ENCODE peak calls at places on chromosomes 3 and 15, in seven cellular contexts. One of them, this sample, is unnamed.

GRCh38 chr3:15519096-15519495 is 2.4 kb downstream of the COLQ start:
- DNase-seq in IMR-90: no peak
- DNase-seq in mesendoderm: no peak
- DNase-seq in neuronal stem cell: no peak
- DNase-seq in H1: no peak
- DNase-seq in H9: no peak
- DNase-seq in mesenchymal stem cell: no peak
- DNase-seq in this sample: no peak

GRCh38 chr3:124793054-124793740 is 62.9 kb downstream of the UMPS start:
- DNase-seq in IMR-90: no peak
- DNase-seq in mesendoderm: no peak
- DNase-seq in neuronal stem cell: no peak
- DNase-seq in H1: no peak
- DNase-seq in H9: no peak
- DNase-seq in mesenchymal stem cell: peak
- DNase-seq in this sample: no peak

GRCh38 chr3:18751514-18751913 is 326.4 kb upstream of the SATB1 start:
- DNase-seq in IMR-90: no peak
- DNase-seq in mesendoderm: no peak
- DNase-seq in neuronal stem cell: no peak
- DNase-seq in H1: no peak
- DNase-seq in H9: no peak
- DNase-seq in mesenchymal stem cell: no peak
- DNase-seq in this sample: no peak

GRCh38 chr15:41978534-41978933 is 6.2 kb upstream of the EHD4 start:
- DNase-seq in IMR-90: no peak
- DNase-seq in mesendoderm: no peak
- DNase-seq in neuronal stem cell: no peak
- DNase-seq in H1: no peak
- DNase-seq in H9: no peak
- DNase-seq in mesenchymal stem cell: no peak
- DNase-seq in this sample: no peak

GRCh38 chr3:137958635-137959034 is 51.3 kb upstream of the CLDN18 start:
- DNase-seq in IMR-90: no peak
- DNase-seq in mesendoderm: no peak
- DNase-seq in neuronal stem cell: no peak
- DNase-seq in H1: no peak
- DNase-seq in H9: no peak
- DNase-seq in mesenchymal stem cell: no peak
- DNase-seq in this sample: no peak

GRCh38 chr3:20066848-20067617 is 26.8 kb downstream of the KAT2B start:
- DNase-seq in IMR-90: no peak
- DNase-seq in mesendoderm: no peak
- DNase-seq in neuronal stem cell: no peak
- DNase-seq in H1: no peak
- DNase-seq in H9: no peak
- DNase-seq in mesenchymal stem cell: no peak
- DNase-seq in this sample: no peak

GRCh38 chr3:70108072-70108471 is 108.5 kb downstream of the SAMMSON start:
- DNase-seq in IMR-90: peak
- DNase-seq in mesendoderm: peak
- DNase-seq in neuronal stem cell: peak
- DNase-seq in H1: peak
- DNase-seq in H9: peak
- DNase-seq in mesenchymal stem cell: peak
- DNase-seq in this sample: peak

GRCh38 chr3:197446713-197447455 is 108.9 kb downstream of the BDH1 start:
- DNase-seq in IMR-90: no peak
- DNase-seq in mesendoderm: no peak
- DNase-seq in neuronal stem cell: no peak
- DNase-seq in H1: no peak
- DNase-seq in H9: no peak
- DNase-seq in mesenchymal stem cell: no peak
- DNase-seq in this sample: no peak

GRCh38 chr3:67605377-67605776 is 49.0 kb downstream of the SUCLG2 start:
- DNase-seq in IMR-90: peak
- DNase-seq in mesendoderm: peak
- DNase-seq in neuronal stem cell: peak
- DNase-seq in H1: peak
- DNase-seq in H9: no peak
- DNase-seq in mesenchymal stem cell: peak
- DNase-seq in this sample: peak

DNA sequence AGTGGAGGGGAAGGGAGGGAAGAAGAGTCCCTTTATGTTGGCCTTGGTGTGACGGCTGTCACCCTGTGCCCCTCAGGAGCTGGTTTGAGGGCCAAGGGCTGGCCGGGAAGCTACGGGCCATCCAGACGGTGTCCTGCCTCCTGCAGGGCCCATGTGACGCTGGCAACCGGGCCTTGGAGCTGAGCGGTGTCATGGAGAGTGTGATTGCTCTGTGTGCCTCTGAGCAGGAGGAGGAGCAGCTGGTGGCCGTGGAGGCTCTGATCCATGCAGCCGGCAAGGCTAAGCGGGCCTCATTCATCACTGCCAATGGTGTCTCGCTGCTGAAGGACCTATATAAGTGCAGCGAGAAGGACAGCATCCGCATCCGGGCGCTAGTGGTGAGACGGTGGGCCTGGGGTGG is 8.1 kb upstream of the RCCD1 start:
- DNase-seq in IMR-90: no peak
- DNase-seq in mesendoderm: no peak
- DNase-seq in neuronal stem cell: no peak
- DNase-seq in H1: no peak
- DNase-seq in H9: no peak
- DNase-seq in mesenchymal stem cell: no peak
- DNase-seq in this sample: no peak
- H3K4ac ChIP-seq in IMR-90: no peak
- H3K4ac ChIP-seq in mesendoderm: no peak
- H3K4ac ChIP-seq in neuronal stem cell: no peak
- H3K4ac ChIP-seq in H1: no peak
- H3K4ac ChIP-seq in H9: no peak
- H3K4ac ChIP-seq in mesenchymal stem cell: no peak
- H3K4ac ChIP-seq in this sample: no peak

GRCh38 chr15:92971081-92971480 is 71.0 kb downstream of the CHD2 start:
- DNase-seq in IMR-90: no peak
- DNase-seq in mesendoderm: no peak
- DNase-seq in neuronal stem cell: no peak
- DNase-seq in H1: no peak
- DNase-seq in H9: no peak
- DNase-seq in mesenchymal stem cell: no peak
- DNase-seq in this sample: no peak

GRCh38 chr15:92970656-92971055 is 70.5 kb downstream of the CHD2 start:
- DNase-seq in IMR-90: peak
- DNase-seq in mesendoderm: no peak
- DNase-seq in neuronal stem cell: no peak
- DNase-seq in H1: no peak
- DNase-seq in H9: no peak
- DNase-seq in mesenchymal stem cell: peak
- DNase-seq in this sample: peak

GRCh38 chr15:92963794-92964193 is 63.7 kb downstream of the CHD2 start:
- DNase-seq in IMR-90: no peak
- DNase-seq in mesendoderm: peak
- DNase-seq in neuronal stem cell: no peak
- DNase-seq in H1: no peak
- DNase-seq in H9: no peak
- DNase-seq in mesenchymal stem cell: no peak
- DNase-seq in this sample: no peak

GRCh38 chr15:92974183-92974915 is 74.2 kb downstream of the CHD2 start:
- DNase-seq in IMR-90: no peak
- DNase-seq in mesendoderm: no peak
- DNase-seq in neuronal stem cell: no peak
- DNase-seq in H1: no peak
- DNase-seq in H9: no peak
- DNase-seq in mesenchymal stem cell: no peak
- DNase-seq in this sample: no peak

GRCh38 chr15:92968926-92969664 is 69.0 kb downstream of the CHD2 start:
- DNase-seq in IMR-90: no peak
- DNase-seq in mesendoderm: no peak
- DNase-seq in neuronal stem cell: no peak
- DNase-seq in H1: no peak
- DNase-seq in H9: no peak
- DNase-seq in mesenchymal stem cell: peak
- DNase-seq in this sample: no peak
- H2BK5ac ChIP-seq in IMR-90: peak
- H2BK5ac ChIP-seq in mesendoderm: no peak
- H2BK5ac ChIP-seq in neuronal stem cell: no peak
- H2BK5ac ChIP-seq in H1: no peak
- H2BK5ac ChIP-seq in H9: no peak
- H2BK5ac ChIP-seq in mesenchymal stem cell: no peak
- H2BK5ac ChIP-seq in this sample: no peak

GRCh38 chr15:89460048-89460447 is 36.3 kb downstream of the RHCG start:
- DNase-seq in IMR-90: no peak
- DNase-seq in mesendoderm: no peak
- DNase-seq in neuronal stem cell: no peak
- DNase-seq in H1: no peak
- DNase-seq in H9: no peak
- DNase-seq in mesenchymal stem cell: no peak
- DNase-seq in this sample: no peak

GRCh38 chr15:89455535-89455934 is 40.8 kb downstream of the RHCG start:
- DNase-seq in IMR-90: no peak
- DNase-seq in mesendoderm: no peak
- DNase-seq in neuronal stem cell: no peak
- DNase-seq in H1: no peak
- DNase-seq in H9: no peak
- DNase-seq in mesenchymal stem cell: no peak
- DNase-seq in this sample: no peak

GRCh38 chr15:89459271-89460038 is 36.9 kb downstream of the RHCG start:
- DNase-seq in IMR-90: no peak
- DNase-seq in mesendoderm: no peak
- DNase-seq in neuronal stem cell: no peak
- DNase-seq in H1: no peak
- DNase-seq in H9: no peak
- DNase-seq in mesenchymal stem cell: no peak
- DNase-seq in this sample: no peak

GRCh38 chr15:89457086-89457485 is 39.3 kb downstream of the RHCG start:
- DNase-seq in IMR-90: peak
- DNase-seq in mesendoderm: peak
- DNase-seq in neuronal stem cell: no peak
- DNase-seq in H1: no peak
- DNase-seq in H9: no peak
- DNase-seq in mesenchymal stem cell: peak
- DNase-seq in this sample: peak

DNA sequence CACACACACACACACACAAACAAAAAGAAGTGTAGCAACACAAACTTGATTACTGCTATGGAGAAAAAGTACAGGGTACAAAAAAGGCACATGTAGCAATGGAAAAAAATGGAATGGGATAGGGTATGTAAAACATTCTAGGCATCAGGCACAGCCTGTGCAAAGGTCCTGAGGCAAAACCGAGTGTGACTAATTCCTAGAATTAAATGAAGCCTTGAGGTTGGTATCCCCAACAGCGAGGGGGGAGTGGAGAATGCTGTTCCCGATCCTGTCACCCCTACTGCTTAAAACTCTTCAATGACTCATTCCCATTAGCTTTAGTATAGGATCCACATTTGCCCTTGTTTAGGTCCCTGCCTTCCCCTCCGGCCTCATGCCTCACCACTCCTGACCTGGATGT is 37.9 kb downstream of the RHCG start:
- DNase-seq in IMR-90: no peak
- DNase-seq in mesendoderm: no peak
- DNase-seq in neuronal stem cell: no peak
- DNase-seq in H1: no peak
- DNase-seq in H9: no peak
- DNase-seq in mesenchymal stem cell: no peak
- DNase-seq in this sample: peak
- H3K4ac ChIP-seq in IMR-90: no peak
- H3K4ac ChIP-seq in mesendoderm: no peak
- H3K4ac ChIP-seq in neuronal stem cell: no peak
- H3K4ac ChIP-seq in H1: no peak
- H3K4ac ChIP-seq in H9: no peak
- H3K4ac ChIP-seq in mesenchymal stem cell: no peak
- H3K4ac ChIP-seq in this sample: no peak

GRCh38 chr15:64772964-64773363 is 2.4 kb downstream of the RBPMS2 start:
- DNase-seq in IMR-90: no peak
- DNase-seq in mesendoderm: peak
- DNase-seq in neuronal stem cell: no peak
- DNase-seq in H1: no peak
- DNase-seq in H9: no peak
- DNase-seq in mesenchymal stem cell: no peak
- DNase-seq in this sample: no peak
- H2BK5ac ChIP-seq in IMR-90: no peak
- H2BK5ac ChIP-seq in mesendoderm: no peak
- H2BK5ac ChIP-seq in neuronal stem cell: no peak
- H2BK5ac ChIP-seq in H1: peak
- H2BK5ac ChIP-seq in H9: no peak
- H2BK5ac ChIP-seq in mesenchymal stem cell: no peak
- H2BK5ac ChIP-seq in this sample: no peak

GRCh38 chr15:52225230-52225629 is 34.0 kb upstream of the GNB5 start:
- DNase-seq in IMR-90: no peak
- DNase-seq in mesendoderm: no peak
- DNase-seq in neuronal stem cell: no peak
- DNase-seq in H1: no peak
- DNase-seq in H9: no peak
- DNase-seq in mesenchymal stem cell: no peak
- DNase-seq in this sample: no peak

GRCh38 chr15:52230073-52230472 is 38.9 kb upstream of the GNB5 start:
- DNase-seq in IMR-90: no peak
- DNase-seq in mesendoderm: no peak
- DNase-seq in neuronal stem cell: no peak
- DNase-seq in H1: no peak
- DNase-seq in H9: no peak
- DNase-seq in mesenchymal stem cell: no peak
- DNase-seq in this sample: no peak

GRCh38 chr15:52224211-52224610 is 33.0 kb upstream of the GNB5 start:
- DNase-seq in IMR-90: peak
- DNase-seq in mesendoderm: no peak
- DNase-seq in neuronal stem cell: no peak
- DNase-seq in H1: no peak
- DNase-seq in H9: no peak
- DNase-seq in mesenchymal stem cell: peak
- DNase-seq in this sample: no peak

GRCh38 chr15:52228928-52229327 is 37.7 kb upstream of the GNB5 start:
- DNase-seq in IMR-90: no peak
- DNase-seq in mesendoderm: peak
- DNase-seq in neuronal stem cell: no peak
- DNase-seq in H1: peak
- DNase-seq in H9: peak
- DNase-seq in mesenchymal stem cell: no peak
- DNase-seq in this sample: peak

DNA sequence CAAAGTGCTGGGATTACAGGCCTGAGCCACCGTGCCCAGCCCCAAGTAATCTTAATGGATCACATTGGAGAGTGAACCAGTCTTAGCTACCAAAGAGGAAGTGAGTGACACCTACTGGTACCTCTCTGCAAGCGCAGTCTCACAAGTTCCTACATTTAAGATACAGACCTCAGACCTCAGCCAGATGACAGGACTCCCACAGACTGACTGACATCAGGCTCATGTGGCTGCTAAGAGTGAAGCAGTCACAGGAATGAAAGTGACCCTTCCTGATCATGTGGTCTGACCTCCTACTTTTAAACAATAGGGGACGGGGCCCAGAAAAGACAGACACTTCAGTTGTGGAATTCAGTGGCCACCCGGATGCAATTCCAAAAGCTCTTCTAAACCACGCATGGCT is 36.3 kb upstream of the GNB5 start:
- DNase-seq in IMR-90: peak
- DNase-seq in mesendoderm: peak
- DNase-seq in neuronal stem cell: peak
- DNase-seq in H1: peak
- DNase-seq in H9: peak
- DNase-seq in mesenchymal stem cell: peak
- DNase-seq in this sample: peak
- H3K4ac ChIP-seq in IMR-90: no peak
- H3K4ac ChIP-seq in mesendoderm: no peak
- H3K4ac ChIP-seq in neuronal stem cell: no peak
- H3K4ac ChIP-seq in H1: no peak
- H3K4ac ChIP-seq in H9: no peak
- H3K4ac ChIP-seq in mesenchymal stem cell: no peak
- H3K4ac ChIP-seq in this sample: no peak

GRCh38 chr3:113802795-113803455 is 35.7 kb upstream of the GRAMD1C start:
- DNase-seq in IMR-90: no peak
- DNase-seq in mesendoderm: no peak
- DNase-seq in neuronal stem cell: no peak
- DNase-seq in H1: no peak
- DNase-seq in H9: no peak
- DNase-seq in mesenchymal stem cell: no peak
- DNase-seq in this sample: no peak
- H2BK5ac ChIP-seq in IMR-90: no peak
- H2BK5ac ChIP-seq in mesendoderm: no peak
- H2BK5ac ChIP-seq in neuronal stem cell: no peak
- H2BK5ac ChIP-seq in H1: no peak
- H2BK5ac ChIP-seq in H9: no peak
- H2BK5ac ChIP-seq in mesenchymal stem cell: no peak
- H2BK5ac ChIP-seq in this sample: no peak

This sample was measured in trophoblast cell.